ENCODE peak calls at places on chromosomes 1 and 21, in four cellular contexts. E is GM12878, Y is HepG2, S is SK-N-SH. O is an unnamed sample.

GRCh38 chr1:2547210-2548067 is 8.7 kb upstream of the TNFRSF14 start:
- DNase-seq in E (no peak), Y (no peak), S (no peak), O (no peak)

GRCh38 chr1:171424494-171424893 is 60.8 kb upstream of the PRRC2C start:
- DNase-seq in E (no peak), Y (no peak), S (no peak), O (no peak)

GRCh38 chr1:37919277-37919676 is 27.6 kb downstream of the INPP5B start:
- DNase-seq in E (no peak), Y (peak), S (peak), O (peak)

GRCh38 chr21:41813226-41813625 is 46.4 kb upstream of the RIPK4 start:
- DNase-seq in E (no peak), Y (no peak), S (no peak), O (no peak)

GRCh38 chr1:15902882-15903281 is 55.4 kb downstream of the SPEN start:
- DNase-seq in E (no peak), Y (no peak), S (no peak), O (peak)

GRCh38 chr1:43366179-43366578 is 1.6 kb downstream of the ELOVL1 start:
- DNase-seq in E (no peak), Y (no peak), S (no peak), O (no peak)

GRCh38 chr1:31785947-31786290 is 21.8 kb upstream of the ADGRB2 start:
- DNase-seq in E (no peak), Y (no peak), S (no peak), O (no peak)

GRCh38 chr1:199295102-199295501 is 656.3 kb downstream of the PTPRC start:
- DNase-seq in E (no peak), Y (no peak), S (no peak), O (no peak)

GRCh38 chr1:35851175-35851869 is 31.7 kb upstream of the AGO1 start:
- DNase-seq in E (no peak), Y (no peak), S (no peak), O (no peak)

GRCh38 chr1:163144418-163144817 is 58.3 kb downstream of the RGS5 start:
- DNase-seq in E (no peak), Y (no peak), S (no peak), O (no peak)

GRCh38 chr1:95236784-95237575 is 3.0 kb downstream of the RWDD3 start:
- DNase-seq in E (no peak), Y (no peak), S (no peak), O (no peak)

GRCh38 chr21:39071623-39072214 is 111.5 kb downstream of the PSMG1 start:
- DNase-seq in E (no peak), Y (peak), S (no peak), O (no peak)

GRCh38 chr1:91349524-91349923 is 55.1 kb downstream of the HFM1 start:
- DNase-seq in E (no peak), Y (no peak), S (no peak), O (no peak)

GRCh38 chr1:113256348-113256729 is 134.0 kb upstream of the MAGI3 start:
- DNase-seq in E (no peak), Y (no peak), S (no peak), O (no peak)

GRCh38 chr1:64961923-64962322 is 4.4 kb downstream of the JAK1 start:
- DNase-seq in E (no peak), Y (no peak), S (no peak), O (no peak)

GRCh38 chr21:34912022-34912933 is 136.8 kb downstream of the RUNX1 start:
- DNase-seq in E (no peak), Y (no peak), S (no peak), O (no peak)

GRCh38 chr21:34913786-34914185 is 135.3 kb downstream of the RUNX1 start:
- DNase-seq in E (no peak), Y (no peak), S (no peak), O (no peak)

GRCh38 chr21:34916446-34916845 is 132.7 kb downstream of the RUNX1 start:
- DNase-seq in E (no peak), Y (no peak), S (no peak), O (no peak)

GRCh38 chr21:34915364-34915834 is 133.7 kb downstream of the RUNX1 start:
- DNase-seq in E (no peak), Y (no peak), S (no peak), O (no peak)

GRCh38 chr21:34914239-34914638 is 134.9 kb downstream of the RUNX1 start:
- DNase-seq in E (no peak), Y (no peak), S (no peak), O (no peak)
- TF ChIP-seq PBX3 in E (no peak), Y (no peak), S (no peak), O (no peak)

GRCh38 chr1:161012420-161012819 is 8.5 kb downstream of the F11R start:
- DNase-seq in E (no peak), Y (no peak), S (no peak), O (no peak)

GRCh38 chr1:161007369-161007768 is 13.6 kb downstream of the F11R start:
- DNase-seq in E (no peak), Y (no peak), S (no peak), O (no peak)

GRCh38 chr1:161006563-161006962 is 14.4 kb downstream of the F11R start:
- DNase-seq in E (no peak), Y (no peak), S (no peak), O (no peak)

GRCh38 chr1:161009602-161010211 is 11.2 kb downstream of the F11R start:
- DNase-seq in E (no peak), Y (no peak), S (no peak), O (no peak)

GRCh38 chr1:161008857-161009554 is 11.9 kb downstream of the F11R start:
- DNase-seq in E (no peak), Y (peak), S (no peak), O (no peak)
- TF ChIP-seq PBX3 in E (no peak), Y (no peak), S (no peak), O (no peak)

GRCh38 chr1:12772520-12772919 is 1.0 kb upstream of the PRAMEF12 start:
- DNase-seq in E (no peak), Y (no peak), S (no peak), O (no peak)
- TF ChIP-seq PBX3 in E (no peak), Y (no peak), S (no peak), O (no peak)

GRCh38 chr1:246425139-246425794 is 81.8 kb downstream of the SMYD3 start:
- DNase-seq in E (no peak), Y (no peak), S (no peak), O (no peak)

GRCh38 chr1:246427611-246428010 is 79.5 kb downstream of the SMYD3 start:
- DNase-seq in E (no peak), Y (no peak), S (no peak), O (no peak)

GRCh38 chr1:246434335-246434734 is 72.7 kb downstream of the SMYD3 start:
- DNase-seq in E (no peak), Y (no peak), S (no peak), O (no peak)

GRCh38 chr1:246425895-246426294 is 81.2 kb downstream of the SMYD3 start:
- DNase-seq in E (no peak), Y (no peak), S (no peak), O (no peak)

DNA sequence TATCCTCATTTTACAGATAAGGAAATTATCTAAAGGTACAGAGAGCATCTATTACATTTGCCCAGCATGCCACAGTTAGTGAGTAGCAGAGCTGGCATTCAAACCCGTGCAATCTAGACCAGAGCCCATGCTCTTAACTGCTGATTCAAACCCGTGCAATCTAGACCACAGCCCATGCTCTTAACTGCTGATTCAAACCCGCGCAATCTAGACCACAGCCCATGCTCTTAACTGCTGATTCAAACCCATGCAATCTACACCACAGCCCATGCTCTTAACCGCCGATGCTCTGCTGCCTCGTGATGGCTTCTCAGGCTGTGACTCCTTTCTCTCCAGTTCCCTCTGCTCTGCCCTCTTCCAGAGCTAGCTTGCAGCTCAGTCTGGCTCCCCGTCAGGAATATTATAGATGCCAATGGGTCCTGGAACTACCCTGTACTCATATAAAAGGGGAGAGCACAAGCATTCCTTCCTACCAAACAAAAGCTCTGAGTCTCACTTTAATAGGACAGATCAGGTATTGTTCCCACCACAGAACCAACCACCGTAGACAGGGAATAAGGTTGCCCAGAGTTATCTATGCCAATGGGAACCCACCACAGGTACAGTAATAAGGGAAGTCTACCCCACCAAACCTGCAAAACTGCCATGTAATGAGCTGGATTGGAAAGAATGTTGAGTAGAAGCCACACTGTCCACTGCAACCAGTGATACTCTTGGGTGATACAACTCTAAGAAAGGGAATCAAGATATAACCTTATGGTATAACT is 78.4 kb downstream of the SMYD3 start:
- DNase-seq in E (peak), Y (no peak), S (no peak), O (no peak)
- TF ChIP-seq PBX3 in E (no peak), Y (no peak), S (no peak), O (no peak)

DNA sequence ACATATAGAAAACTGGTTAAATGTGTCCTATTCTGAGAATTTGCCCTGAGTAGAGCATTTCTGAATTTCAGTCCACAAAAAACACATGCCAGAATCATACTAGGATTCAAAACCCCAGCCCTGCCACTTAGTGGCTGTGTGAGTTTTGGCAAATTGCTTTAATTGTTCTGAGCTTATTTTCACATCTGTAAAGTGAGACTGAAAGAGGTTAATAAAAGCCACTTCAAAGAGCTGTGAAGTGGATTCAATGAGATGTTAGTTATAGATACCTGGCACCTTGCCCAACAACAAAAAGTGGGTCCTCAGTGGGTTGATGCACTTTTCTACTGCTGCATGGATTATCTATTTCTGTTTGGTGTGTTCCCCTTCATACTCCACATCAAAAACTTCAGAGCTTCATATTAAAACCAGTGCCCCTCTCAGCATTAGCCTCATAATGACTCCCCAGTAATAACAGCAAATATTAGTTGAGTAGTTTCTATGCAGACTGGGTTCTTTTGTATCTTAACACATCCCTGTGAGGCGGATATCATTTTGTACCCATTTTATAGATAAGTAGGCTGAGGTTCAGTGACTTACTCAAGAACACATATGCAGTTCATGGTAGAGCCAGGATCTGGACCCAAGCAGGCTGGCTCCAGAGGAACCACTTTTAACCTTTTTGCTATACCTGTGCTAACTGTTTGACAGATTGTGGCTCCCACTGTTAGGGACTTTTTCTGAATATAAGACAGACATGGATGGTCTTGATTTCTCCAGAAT is 14.2 kb upstream of the ADORA3 start:
- DNase-seq in E (no peak), Y (no peak), S (no peak), O (no peak)
- TF ChIP-seq PBX3 in E (no peak), Y (no peak), S (no peak), O (no peak)

GRCh38 chr1:125087247-125087646 is 3902.5 kb downstream of the SRGAP2C start:
- DNase-seq in E (no peak), Y (no peak), S (no peak), O (no peak)
- TF ChIP-seq PBX3 in E (no peak), Y (no peak), S (no peak), O (no peak)

O was measured in A549.